ENCODE peak calls at places on chromosomes 2 and 18, in nine cellular contexts. One of them, this sample, is unnamed.
A peak's percentile ranks its signal among the peaks of the same experiment; 100 is the strongest.

GRCh38 chr2:206353685-206354084 is 79.2 kb downstream of the ZDBF2 start:
- DNase-seq in H1: no peak
- DNase-seq in A549: no peak
- DNase-seq in IMR-90: no peak
- DNase-seq in stomach: no peak
- DNase-seq in adrenal gland: no peak
- DNase-seq in gastrocnemius medialis: no peak
- DNase-seq in prostate gland: no peak
- DNase-seq in HepG2: no peak
- DNase-seq in this sample: no peak

GRCh38 chr2:138698428-138698827 is 81.8 kb downstream of the NXPH2 start:
- DNase-seq in H1: no peak
- DNase-seq in A549: no peak
- DNase-seq in IMR-90: no peak
- DNase-seq in stomach: no peak
- DNase-seq in adrenal gland: no peak
- DNase-seq in gastrocnemius medialis: no peak
- DNase-seq in prostate gland: no peak
- DNase-seq in HepG2: no peak
- DNase-seq in this sample: no peak

GRCh38 chr2:118176601-118177000 is 88.3 kb downstream of the INSIG2 start:
- DNase-seq in H1: no peak
- DNase-seq in A549: no peak
- DNase-seq in IMR-90: no peak
- DNase-seq in stomach: no peak
- DNase-seq in adrenal gland: no peak
- DNase-seq in gastrocnemius medialis: no peak
- DNase-seq in prostate gland: no peak
- DNase-seq in HepG2: no peak
- DNase-seq in this sample: no peak

GRCh38 chr2:38698604-38699003 is 32.7 kb downstream of the GALM start:
- DNase-seq in H1: no peak
- DNase-seq in A549: no peak
- DNase-seq in IMR-90: no peak
- DNase-seq in stomach: no peak
- DNase-seq in adrenal gland: no peak
- DNase-seq in gastrocnemius medialis: no peak
- DNase-seq in prostate gland: no peak
- DNase-seq in HepG2: no peak
- DNase-seq in this sample: no peak

GRCh38 chr2:118112771-118113334 is 24.6 kb downstream of the INSIG2 start:
- DNase-seq in H1: no peak
- DNase-seq in A549: peak; percentile 15
- DNase-seq in IMR-90: peak; percentile 71
- DNase-seq in stomach: no peak
- DNase-seq in adrenal gland: no peak
- DNase-seq in gastrocnemius medialis: no peak
- DNase-seq in prostate gland: no peak
- DNase-seq in HepG2: peak; percentile 52
- DNase-seq in this sample: no peak

GRCh38 chr2:210167227-210167626 is 4.0 kb downstream of the KANSL1L start:
- DNase-seq in H1: no peak
- DNase-seq in A549: no peak
- DNase-seq in IMR-90: peak; percentile 28
- DNase-seq in stomach: no peak
- DNase-seq in adrenal gland: no peak
- DNase-seq in gastrocnemius medialis: no peak
- DNase-seq in prostate gland: no peak
- DNase-seq in HepG2: no peak
- DNase-seq in this sample: no peak

GRCh38 chr18:78913830-78914585 is 65.6 kb upstream of the SALL3 start:
- DNase-seq in H1: peak; percentile 24
- DNase-seq in A549: no peak
- DNase-seq in IMR-90: no peak
- DNase-seq in stomach: no peak
- DNase-seq in adrenal gland: no peak
- DNase-seq in gastrocnemius medialis: no peak
- DNase-seq in prostate gland: no peak
- DNase-seq in HepG2: no peak
- DNase-seq in this sample: no peak

GRCh38 chr18:23378470-23378764 is 74.7 kb upstream of the RIOK3 start:
- DNase-seq in H1: no peak
- DNase-seq in A549: no peak
- DNase-seq in IMR-90: peak; percentile 45
- DNase-seq in stomach: no peak
- DNase-seq in adrenal gland: no peak
- DNase-seq in gastrocnemius medialis: no peak
- DNase-seq in prostate gland: no peak
- DNase-seq in HepG2: no peak
- DNase-seq in this sample: no peak

GRCh38 chr2:174007010-174007409 is 41.8 kb upstream of the SP3 start:
- DNase-seq in H1: no peak
- DNase-seq in A549: no peak
- DNase-seq in IMR-90: no peak
- DNase-seq in stomach: no peak
- DNase-seq in adrenal gland: no peak
- DNase-seq in gastrocnemius medialis: no peak
- DNase-seq in prostate gland: no peak
- DNase-seq in HepG2: no peak
- DNase-seq in this sample: no peak

GRCh38 chr2:200705305-200705985 is 106.3 kb upstream of the BZW1 start:
- DNase-seq in H1: peak; percentile 56
- DNase-seq in A549: peak; percentile 7
- DNase-seq in IMR-90: peak; percentile 22
- DNase-seq in stomach: no peak
- DNase-seq in adrenal gland: no peak
- DNase-seq in gastrocnemius medialis: no peak
- DNase-seq in prostate gland: no peak
- DNase-seq in HepG2: peak; percentile 30
- DNase-seq in this sample: no peak

GRCh38 chr2:904243-905024 is 46.2 kb upstream of the SNTG2 start:
- DNase-seq in H1: no peak
- DNase-seq in A549: no peak
- DNase-seq in IMR-90: no peak
- DNase-seq in stomach: no peak
- DNase-seq in adrenal gland: no peak
- DNase-seq in gastrocnemius medialis: no peak
- DNase-seq in prostate gland: no peak
- DNase-seq in HepG2: no peak
- DNase-seq in this sample: no peak

GRCh38 chr18:44325903-44326650 is 354.6 kb upstream of the SETBP1 start:
- DNase-seq in H1: peak; percentile 83
- DNase-seq in A549: peak; percentile 0
- DNase-seq in IMR-90: peak; percentile 61
- DNase-seq in stomach: peak; percentile 41
- DNase-seq in adrenal gland: peak; percentile 57
- DNase-seq in gastrocnemius medialis: no peak
- DNase-seq in prostate gland: peak; percentile 48
- DNase-seq in HepG2: no peak
- DNase-seq in this sample: no peak

GRCh38 chr2:26887142-26887541 is 39.2 kb downstream of the DPYSL5 start:
- DNase-seq in H1: peak; percentile 0
- DNase-seq in A549: no peak
- DNase-seq in IMR-90: no peak
- DNase-seq in stomach: no peak
- DNase-seq in adrenal gland: no peak
- DNase-seq in gastrocnemius medialis: no peak
- DNase-seq in prostate gland: no peak
- DNase-seq in HepG2: no peak
- DNase-seq in this sample: no peak

DNA sequence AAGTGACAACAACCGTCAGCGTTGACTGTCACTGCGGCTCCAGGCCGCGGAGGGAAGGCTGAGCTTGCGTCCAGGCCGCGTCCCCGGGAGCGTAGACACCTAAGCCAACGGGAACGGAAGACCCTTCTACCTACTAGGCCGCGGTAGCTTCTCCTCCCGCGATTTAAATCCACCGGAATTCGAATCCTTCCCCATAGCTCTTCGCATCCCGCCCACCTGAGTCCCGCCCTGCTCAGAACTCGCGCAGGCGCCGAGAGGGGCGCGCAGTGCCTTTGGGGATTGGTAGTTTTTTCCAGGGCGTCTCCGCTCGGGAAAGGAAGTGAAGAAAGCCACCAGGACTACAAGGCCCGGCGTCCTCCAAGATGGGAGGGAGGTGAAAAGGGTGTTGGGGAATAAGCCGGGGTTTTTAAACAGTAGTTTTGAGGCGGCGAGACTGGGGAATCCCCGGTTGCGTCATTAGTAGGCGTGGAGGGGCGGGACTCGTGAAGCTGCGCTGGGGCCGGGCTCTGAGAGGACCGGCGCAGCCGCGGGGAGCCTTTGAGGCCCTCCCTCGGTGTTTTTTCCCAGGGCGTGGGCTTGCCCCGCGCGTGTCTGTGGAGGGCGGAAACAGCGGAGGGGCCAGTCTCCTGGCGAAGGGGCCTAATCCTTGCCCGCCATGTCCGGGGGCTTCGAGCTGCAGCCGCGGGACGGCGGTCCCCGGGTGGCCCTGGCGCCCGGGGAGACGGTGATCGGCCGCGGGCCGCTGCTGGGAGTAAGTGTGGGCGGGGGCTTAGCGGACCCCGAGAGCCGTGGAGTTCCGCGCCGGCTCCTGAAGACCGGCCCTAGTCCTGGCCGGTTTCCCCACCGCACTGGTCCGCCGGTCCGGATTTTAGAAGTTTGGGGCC is at the start of the genes APLF and FBXO48:
- DNase-seq in H1: peak; percentile 91
- DNase-seq in A549: peak; percentile 97
- DNase-seq in IMR-90: peak; percentile 99
- DNase-seq in stomach: peak; percentile 98
- DNase-seq in adrenal gland: peak; percentile 97
- DNase-seq in gastrocnemius medialis: peak; percentile 97
- DNase-seq in prostate gland: peak; percentile 98
- DNase-seq in HepG2: peak; percentile 100
- DNase-seq in this sample: peak; percentile 95
- TF ChIP-seq POLR2A in H1: peak; percentile 80
- TF ChIP-seq POLR2A in A549: peak; percentile 63
- TF ChIP-seq POLR2A in IMR-90: peak; percentile 91
- TF ChIP-seq POLR2A in stomach: no peak
- TF ChIP-seq POLR2A in adrenal gland: peak; percentile 50
- TF ChIP-seq POLR2A in gastrocnemius medialis: peak; percentile 47
- TF ChIP-seq POLR2A in prostate gland: peak; percentile 79
- TF ChIP-seq POLR2A in HepG2: peak; percentile 80
- TF ChIP-seq POLR2A in this sample: peak; percentile 41

GRCh38 chr2:71722286-71722685 is 268.9 kb downstream of the DYSF start:
- DNase-seq in H1: no peak
- DNase-seq in A549: no peak
- DNase-seq in IMR-90: no peak
- DNase-seq in stomach: no peak
- DNase-seq in adrenal gland: no peak
- DNase-seq in gastrocnemius medialis: no peak
- DNase-seq in prostate gland: no peak
- DNase-seq in HepG2: no peak
- DNase-seq in this sample: no peak

GRCh38 chr2:71720596-71721361 is 267.4 kb downstream of the DYSF start:
- DNase-seq in H1: no peak
- DNase-seq in A549: no peak
- DNase-seq in IMR-90: no peak
- DNase-seq in stomach: no peak
- DNase-seq in adrenal gland: no peak
- DNase-seq in gastrocnemius medialis: no peak
- DNase-seq in prostate gland: no peak
- DNase-seq in HepG2: peak; percentile 53
- DNase-seq in this sample: no peak

GRCh38 chr2:71721669-71722068 is 268.3 kb downstream of the DYSF start:
- DNase-seq in H1: no peak
- DNase-seq in A549: no peak
- DNase-seq in IMR-90: no peak
- DNase-seq in stomach: no peak
- DNase-seq in adrenal gland: no peak
- DNase-seq in gastrocnemius medialis: no peak
- DNase-seq in prostate gland: no peak
- DNase-seq in HepG2: no peak
- DNase-seq in this sample: no peak

GRCh38 chr2:71720283-71720560 is 266.9 kb downstream of the DYSF start:
- DNase-seq in H1: no peak
- DNase-seq in A549: no peak
- DNase-seq in IMR-90: no peak
- DNase-seq in stomach: no peak
- DNase-seq in adrenal gland: no peak
- DNase-seq in gastrocnemius medialis: no peak
- DNase-seq in prostate gland: no peak
- DNase-seq in HepG2: no peak
- DNase-seq in this sample: no peak

DNA sequence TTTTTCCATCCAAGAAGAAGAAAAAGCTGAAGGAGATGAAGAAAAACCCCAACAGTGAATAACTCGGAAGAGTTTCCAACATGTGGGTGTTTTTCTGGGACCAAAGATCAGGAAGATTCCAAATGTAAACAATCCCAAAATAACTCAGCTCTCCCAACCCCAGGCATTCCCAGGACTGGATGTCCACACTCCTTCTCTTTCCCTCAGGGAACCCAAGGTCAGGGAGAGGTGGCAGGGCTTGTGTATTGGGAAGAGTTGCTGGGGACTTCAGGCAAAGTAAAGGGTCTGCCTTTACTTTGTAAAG is 268.0 kb downstream of the DYSF start:
- DNase-seq in H1: no peak
- DNase-seq in A549: no peak
- DNase-seq in IMR-90: no peak
- DNase-seq in stomach: no peak
- DNase-seq in adrenal gland: no peak
- DNase-seq in gastrocnemius medialis: no peak
- DNase-seq in prostate gland: no peak
- DNase-seq in HepG2: no peak
- DNase-seq in this sample: no peak
- H3K4me1 ChIP-seq in H1: no peaks in the 10 kb centered on the region
- H3K4me1 ChIP-seq in A549: peaks cover 10% of the 10 kb centered on the region
- H3K4me1 ChIP-seq in IMR-90: peaks cover 8% of the 10 kb centered on the region
- H3K4me1 ChIP-seq in stomach: peaks cover 17% of the 10 kb centered on the region
- H3K4me1 ChIP-seq in adrenal gland: peaks cover 15% of the 10 kb centered on the region
- H3K4me1 ChIP-seq in gastrocnemius medialis: peaks cover 57% of the 10 kb centered on the region
- H3K4me1 ChIP-seq in prostate gland: no peaks in the 10 kb centered on the region
- H3K4me1 ChIP-seq in HepG2: peaks cover 59% of the 10 kb centered on the region
- H3K4me1 ChIP-seq in this sample: peaks cover 14% of the 10 kb centered on the region

DNA sequence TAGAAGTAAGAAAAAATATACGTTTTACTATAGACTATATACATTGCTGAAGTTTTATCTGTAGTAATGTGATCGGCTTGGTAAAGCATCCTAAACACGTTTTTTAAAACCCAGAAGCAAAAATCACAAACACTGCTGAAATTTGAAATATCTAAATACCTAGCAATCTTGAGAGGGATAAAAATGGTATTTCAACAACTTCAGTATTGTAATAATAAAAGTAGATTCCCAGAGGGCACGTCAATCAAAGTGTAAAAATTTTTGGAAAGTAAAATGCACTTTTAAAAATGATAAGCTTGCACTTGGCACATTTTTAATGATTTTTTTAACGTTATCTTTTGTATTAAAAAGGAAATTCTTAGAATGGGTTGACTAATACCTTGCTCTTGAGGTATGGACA is 1.6 kb downstream of the ZC3H6 start:
- DNase-seq in H1: no peak
- DNase-seq in A549: no peak
- DNase-seq in IMR-90: no peak
- DNase-seq in stomach: no peak
- DNase-seq in adrenal gland: no peak
- DNase-seq in gastrocnemius medialis: no peak
- DNase-seq in prostate gland: no peak
- DNase-seq in HepG2: no peak
- DNase-seq in this sample: no peak
- H3K4me3 ChIP-seq in H1: peak overlapping the region; percentile 88
- H3K4me3 ChIP-seq in A549: peak overlapping the region; percentile 87
- H3K4me3 ChIP-seq in IMR-90: no peak overlapping the region
- H3K4me3 ChIP-seq in stomach: no peak overlapping the region
- H3K4me3 ChIP-seq in adrenal gland: no peak overlapping the region
- H3K4me3 ChIP-seq in gastrocnemius medialis: no peak overlapping the region
- H3K4me3 ChIP-seq in prostate gland: no peak overlapping the region
- H3K4me3 ChIP-seq in HepG2: no peak overlapping the region
- H3K4me3 ChIP-seq in this sample: peak overlapping the region; percentile 85

GRCh38 chr2:231613655-231614558 is 21.2 kb downstream of the TEX44 start:
- DNase-seq in H1: peak; percentile 92
- DNase-seq in A549: peak; percentile 72
- DNase-seq in IMR-90: peak; percentile 80
- DNase-seq in stomach: peak; percentile 87
- DNase-seq in adrenal gland: peak; percentile 88
- DNase-seq in gastrocnemius medialis: peak; percentile 65
- DNase-seq in prostate gland: peak; percentile 77
- DNase-seq in HepG2: peak; percentile 83
- DNase-seq in this sample: peak; percentile 89
- TF ChIP-seq POLR2A in H1: peak; percentile 58
- TF ChIP-seq POLR2A in A549: peak; percentile 37
- TF ChIP-seq POLR2A in IMR-90: no peak
- TF ChIP-seq POLR2A in stomach: no peak
- TF ChIP-seq POLR2A in adrenal gland: peak; percentile 64
- TF ChIP-seq POLR2A in gastrocnemius medialis: peak; percentile 54
- TF ChIP-seq POLR2A in prostate gland: peak; percentile 57
- TF ChIP-seq POLR2A in HepG2: no peak
- TF ChIP-seq POLR2A in this sample: peak; percentile 12